ENCODE peak calls at places on chromosomes 3 and 15, in seven cellular contexts. One of them, this sample, is unnamed.

GRCh38 chr3:189822726-189823125 is 191.5 kb downstream of the TP63 start:
- DNase-seq in MV-4-11: no peak
- DNase-seq in globus pallidus: no peak
- DNase-seq in PC-9: no peak
- DNase-seq in cardiac septum: no peak
- DNase-seq in lung: no peak
- DNase-seq in stimulated activated CD8-positive, alpha-beta memory T cell treated with anti-CD3 and anti-CD28 coated beads, Interleukin-12 subunit alpha, Interleukin-12 subunit beta, amount 100 ng/mL, for 1 hour: no peak
- DNase-seq in this sample: no peak

GRCh38 chr3:60384352-60384751 is 866.9 kb downstream of the FHIT start:
- DNase-seq in MV-4-11: no peak
- DNase-seq in globus pallidus: no peak
- DNase-seq in PC-9: no peak
- DNase-seq in cardiac septum: no peak
- DNase-seq in lung: no peak
- DNase-seq in stimulated activated CD8-positive, alpha-beta memory T cell treated with anti-CD3 and anti-CD28 coated beads, Interleukin-12 subunit alpha, Interleukin-12 subunit beta, amount 100 ng/mL, for 1 hour: no peak
- DNase-seq in this sample: no peak

GRCh38 chr15:67691450-67691849 is 133.9 kb upstream of the SKOR1 start:
- DNase-seq in MV-4-11: no peak
- DNase-seq in globus pallidus: peak; percentile 74
- DNase-seq in PC-9: no peak
- DNase-seq in cardiac septum: no peak
- DNase-seq in lung: no peak
- DNase-seq in stimulated activated CD8-positive, alpha-beta memory T cell treated with anti-CD3 and anti-CD28 coated beads, Interleukin-12 subunit alpha, Interleukin-12 subunit beta, amount 100 ng/mL, for 1 hour: no peak
- DNase-seq in this sample: no peak

GRCh38 chr3:18045296-18045880 is 303.0 kb upstream of the TBC1D5 start:
- DNase-seq in MV-4-11: no peak
- DNase-seq in globus pallidus: no peak
- DNase-seq in PC-9: no peak
- DNase-seq in cardiac septum: no peak
- DNase-seq in lung: no peak
- DNase-seq in stimulated activated CD8-positive, alpha-beta memory T cell treated with anti-CD3 and anti-CD28 coated beads, Interleukin-12 subunit alpha, Interleukin-12 subunit beta, amount 100 ng/mL, for 1 hour: no peak
- DNase-seq in this sample: peak; percentile 45

GRCh38 chr15:52010633-52011595 is 8.1 kb upstream of the MAPK6 start:
- DNase-seq in MV-4-11: no peak
- DNase-seq in globus pallidus: no peak
- DNase-seq in PC-9: peak; percentile 64
- DNase-seq in cardiac septum: no peak
- DNase-seq in lung: peak; percentile 55
- DNase-seq in stimulated activated CD8-positive, alpha-beta memory T cell treated with anti-CD3 and anti-CD28 coated beads, Interleukin-12 subunit alpha, Interleukin-12 subunit beta, amount 100 ng/mL, for 1 hour: no peak
- DNase-seq in this sample: peak; percentile 17

GRCh38 chr15:31297221-31297879 is 29.3 kb upstream of the KLF13 start:
- DNase-seq in MV-4-11: no peak
- DNase-seq in globus pallidus: no peak
- DNase-seq in PC-9: no peak
- DNase-seq in cardiac septum: no peak
- DNase-seq in lung: peak; percentile 26
- DNase-seq in stimulated activated CD8-positive, alpha-beta memory T cell treated with anti-CD3 and anti-CD28 coated beads, Interleukin-12 subunit alpha, Interleukin-12 subunit beta, amount 100 ng/mL, for 1 hour: no peak
- DNase-seq in this sample: peak; percentile 62

GRCh38 chr3:46699846-46700523 is 1.2 kb upstream of the TMIE start:
- DNase-seq in MV-4-11: peak; percentile 76
- DNase-seq in globus pallidus: peak; percentile 41
- DNase-seq in PC-9: peak; percentile 52
- DNase-seq in cardiac septum: no peak
- DNase-seq in lung: peak; percentile 68
- DNase-seq in stimulated activated CD8-positive, alpha-beta memory T cell treated with anti-CD3 and anti-CD28 coated beads, Interleukin-12 subunit alpha, Interleukin-12 subunit beta, amount 100 ng/mL, for 1 hour: no peak
- DNase-seq in this sample: no peak

GRCh38 chr3:168939651-168940238 is 723.8 kb downstream of the MECOM start:
- DNase-seq in MV-4-11: no peak
- DNase-seq in globus pallidus: no peak
- DNase-seq in PC-9: no peak
- DNase-seq in cardiac septum: no peak
- DNase-seq in lung: no peak
- DNase-seq in stimulated activated CD8-positive, alpha-beta memory T cell treated with anti-CD3 and anti-CD28 coated beads, Interleukin-12 subunit alpha, Interleukin-12 subunit beta, amount 100 ng/mL, for 1 hour: no peak
- DNase-seq in this sample: no peak

GRCh38 chr15:53665930-53666329 is 93.5 kb downstream of the WDR72 start:
- DNase-seq in MV-4-11: no peak
- DNase-seq in globus pallidus: no peak
- DNase-seq in PC-9: no peak
- DNase-seq in cardiac septum: no peak
- DNase-seq in lung: no peak
- DNase-seq in stimulated activated CD8-positive, alpha-beta memory T cell treated with anti-CD3 and anti-CD28 coated beads, Interleukin-12 subunit alpha, Interleukin-12 subunit beta, amount 100 ng/mL, for 1 hour: no peak
- DNase-seq in this sample: peak; percentile 67

GRCh38 chr15:57541805-57542504 is 49.7 kb upstream of the MYZAP start:
- DNase-seq in MV-4-11: peak; percentile 45
- DNase-seq in globus pallidus: peak; percentile 41
- DNase-seq in PC-9: no peak
- DNase-seq in cardiac septum: no peak
- DNase-seq in lung: peak; percentile 69
- DNase-seq in stimulated activated CD8-positive, alpha-beta memory T cell treated with anti-CD3 and anti-CD28 coated beads, Interleukin-12 subunit alpha, Interleukin-12 subunit beta, amount 100 ng/mL, for 1 hour: no peak
- DNase-seq in this sample: peak; percentile 76

GRCh38 chr3:129313415-129313982 is 34.8 kb downstream of the HMCES start:
- DNase-seq in MV-4-11: no peak
- DNase-seq in globus pallidus: no peak
- DNase-seq in PC-9: no peak
- DNase-seq in cardiac septum: no peak
- DNase-seq in lung: no peak
- DNase-seq in stimulated activated CD8-positive, alpha-beta memory T cell treated with anti-CD3 and anti-CD28 coated beads, Interleukin-12 subunit alpha, Interleukin-12 subunit beta, amount 100 ng/mL, for 1 hour: no peak
- DNase-seq in this sample: peak; percentile 36

GRCh38 chr3:71944482-71944881 is 159.5 kb upstream of the PROK2 start:
- DNase-seq in MV-4-11: no peak
- DNase-seq in globus pallidus: no peak
- DNase-seq in PC-9: no peak
- DNase-seq in cardiac septum: no peak
- DNase-seq in lung: no peak
- DNase-seq in stimulated activated CD8-positive, alpha-beta memory T cell treated with anti-CD3 and anti-CD28 coated beads, Interleukin-12 subunit alpha, Interleukin-12 subunit beta, amount 100 ng/mL, for 1 hour: no peak
- DNase-seq in this sample: peak; percentile 97

GRCh38 chr15:63553388-63553791 is 43.8 kb upstream of the FBXL22 start:
- DNase-seq in MV-4-11: peak; percentile 20
- DNase-seq in globus pallidus: peak; percentile 25
- DNase-seq in PC-9: no peak
- DNase-seq in cardiac septum: no peak
- DNase-seq in lung: peak; percentile 48
- DNase-seq in stimulated activated CD8-positive, alpha-beta memory T cell treated with anti-CD3 and anti-CD28 coated beads, Interleukin-12 subunit alpha, Interleukin-12 subunit beta, amount 100 ng/mL, for 1 hour: no peak
- DNase-seq in this sample: peak; percentile 22

GRCh38 chr3:15654891-15655290 is 53.3 kb downstream of the BTD start:
- DNase-seq in MV-4-11: no peak
- DNase-seq in globus pallidus: peak; percentile 93
- DNase-seq in PC-9: no peak
- DNase-seq in cardiac septum: no peak
- DNase-seq in lung: no peak
- DNase-seq in stimulated activated CD8-positive, alpha-beta memory T cell treated with anti-CD3 and anti-CD28 coated beads, Interleukin-12 subunit alpha, Interleukin-12 subunit beta, amount 100 ng/mL, for 1 hour: no peak
- DNase-seq in this sample: no peak

GRCh38 chr3:13479332-13479581 is 849 bp upstream of the HDAC11 start:
- DNase-seq in MV-4-11: no peak
- DNase-seq in globus pallidus: peak; percentile 99
- DNase-seq in PC-9: no peak
- DNase-seq in cardiac septum: peak; percentile 83
- DNase-seq in lung: no peak
- DNase-seq in stimulated activated CD8-positive, alpha-beta memory T cell treated with anti-CD3 and anti-CD28 coated beads, Interleukin-12 subunit alpha, Interleukin-12 subunit beta, amount 100 ng/mL, for 1 hour: peak; percentile 2
- DNase-seq in this sample: peak; percentile 40

GRCh38 chr15:63255485-63255990 is 21.9 kb upstream of the APH1B start:
- DNase-seq in MV-4-11: no peak
- DNase-seq in globus pallidus: no peak
- DNase-seq in PC-9: no peak
- DNase-seq in cardiac septum: no peak
- DNase-seq in lung: no peak
- DNase-seq in stimulated activated CD8-positive, alpha-beta memory T cell treated with anti-CD3 and anti-CD28 coated beads, Interleukin-12 subunit alpha, Interleukin-12 subunit beta, amount 100 ng/mL, for 1 hour: no peak
- DNase-seq in this sample: peak; percentile 25

GRCh38 chr3:8574670-8575322 is 69.8 kb downstream of the SSUH2 start:
- DNase-seq in MV-4-11: no peak
- DNase-seq in globus pallidus: no peak
- DNase-seq in PC-9: no peak
- DNase-seq in cardiac septum: peak; percentile 63
- DNase-seq in lung: no peak
- DNase-seq in stimulated activated CD8-positive, alpha-beta memory T cell treated with anti-CD3 and anti-CD28 coated beads, Interleukin-12 subunit alpha, Interleukin-12 subunit beta, amount 100 ng/mL, for 1 hour: no peak
- DNase-seq in this sample: no peak

GRCh38 chr15:67931861-67932260 is 92.0 kb upstream of the RNU6-1 start:
- DNase-seq in MV-4-11: no peak
- DNase-seq in globus pallidus: no peak
- DNase-seq in PC-9: no peak
- DNase-seq in cardiac septum: no peak
- DNase-seq in lung: no peak
- DNase-seq in stimulated activated CD8-positive, alpha-beta memory T cell treated with anti-CD3 and anti-CD28 coated beads, Interleukin-12 subunit alpha, Interleukin-12 subunit beta, amount 100 ng/mL, for 1 hour: no peak
- DNase-seq in this sample: no peak

GRCh38 chr3:148648685-148649352 is 48.9 kb upstream of the AGTR1 start:
- DNase-seq in MV-4-11: no peak
- DNase-seq in globus pallidus: no peak
- DNase-seq in PC-9: no peak
- DNase-seq in cardiac septum: no peak
- DNase-seq in lung: no peak
- DNase-seq in stimulated activated CD8-positive, alpha-beta memory T cell treated with anti-CD3 and anti-CD28 coated beads, Interleukin-12 subunit alpha, Interleukin-12 subunit beta, amount 100 ng/mL, for 1 hour: no peak
- DNase-seq in this sample: no peak

GRCh38 chr15:87033056-87033455 is 953.4 kb downstream of the AGBL1 start:
- DNase-seq in MV-4-11: no peak
- DNase-seq in globus pallidus: peak; percentile 27
- DNase-seq in PC-9: no peak
- DNase-seq in cardiac septum: no peak
- DNase-seq in lung: no peak
- DNase-seq in stimulated activated CD8-positive, alpha-beta memory T cell treated with anti-CD3 and anti-CD28 coated beads, Interleukin-12 subunit alpha, Interleukin-12 subunit beta, amount 100 ng/mL, for 1 hour: no peak
- DNase-seq in this sample: no peak

GRCh38 chr15:89364741-89365450 is 30.3 kb upstream of the POLG start:
- DNase-seq in MV-4-11: no peak
- DNase-seq in globus pallidus: peak; percentile 76
- DNase-seq in PC-9: no peak
- DNase-seq in cardiac septum: no peak
- DNase-seq in lung: no peak
- DNase-seq in stimulated activated CD8-positive, alpha-beta memory T cell treated with anti-CD3 and anti-CD28 coated beads, Interleukin-12 subunit alpha, Interleukin-12 subunit beta, amount 100 ng/mL, for 1 hour: no peak
- DNase-seq in this sample: no peak

GRCh38 chr3:71089271-71089670 is 494.3 kb downstream of the FOXP1 start:
- DNase-seq in MV-4-11: peak; percentile 57
- DNase-seq in globus pallidus: no peak
- DNase-seq in PC-9: no peak
- DNase-seq in cardiac septum: no peak
- DNase-seq in lung: no peak
- DNase-seq in stimulated activated CD8-positive, alpha-beta memory T cell treated with anti-CD3 and anti-CD28 coated beads, Interleukin-12 subunit alpha, Interleukin-12 subunit beta, amount 100 ng/mL, for 1 hour: no peak
- DNase-seq in this sample: no peak

GRCh38 chr15:35299059-35299735 is 214.1 kb upstream of the NANOGP8 start:
- DNase-seq in MV-4-11: no peak
- DNase-seq in globus pallidus: no peak
- DNase-seq in PC-9: no peak
- DNase-seq in cardiac septum: no peak
- DNase-seq in lung: no peak
- DNase-seq in stimulated activated CD8-positive, alpha-beta memory T cell treated with anti-CD3 and anti-CD28 coated beads, Interleukin-12 subunit alpha, Interleukin-12 subunit beta, amount 100 ng/mL, for 1 hour: no peak
- DNase-seq in this sample: no peak